ENCODE peak calls at places on chromosomes 5 and 9, in six cellular contexts. One of them, this sample, is unnamed.

GRCh38 chr5:141657937-141658545 is 6.8 kb upstream of the FCHSD1 start:
- DNase-seq in fibroblast of the aortic adventitia: peak
- DNase-seq in mucosa of descending colon: no peak
- DNase-seq in neural progenitor cell: no peak
- DNase-seq in H9: no peak
- DNase-seq in heart left ventricle: no peak
- DNase-seq in this sample: no peak

GRCh38 chr5:10317825-10318682 is 10.4 kb upstream of the CMBL start:
- DNase-seq in fibroblast of the aortic adventitia: no peak
- DNase-seq in mucosa of descending colon: no peak
- DNase-seq in neural progenitor cell: no peak
- DNase-seq in heart left ventricle: no peak
- DNase-seq in H9: no peak
- DNase-seq in this sample: no peak

GRCh38 chr5:181160144-181160754 is 12.9 kb downstream of the OR2V2 start:
- DNase-seq in fibroblast of the aortic adventitia: peak
- DNase-seq in heart left ventricle: peak
- DNase-seq in mucosa of descending colon: peak
- DNase-seq in H9: peak
- DNase-seq in neural progenitor cell: peak
- DNase-seq in this sample: peak

GRCh38 chr9:86257406-86257805 is 2.1 kb downstream of the C9orf153 start:
- DNase-seq in fibroblast of the aortic adventitia: no peak
- DNase-seq in heart left ventricle: peak
- DNase-seq in neural progenitor cell: no peak
- DNase-seq in mucosa of descending colon: no peak
- DNase-seq in H9: no peak
- DNase-seq in this sample: no peak

GRCh38 chr9:31210982-31211570 is 1173.4 kb upstream of the ACO1 start:
- DNase-seq in fibroblast of the aortic adventitia: peak
- DNase-seq in mucosa of descending colon: no peak
- DNase-seq in H9: peak
- DNase-seq in heart left ventricle: no peak
- DNase-seq in neural progenitor cell: peak
- DNase-seq in this sample: peak

GRCh38 chr9:112074250-112075008 is 100.7 kb downstream of the SUSD1 start:
- DNase-seq in neural progenitor cell: peak
- DNase-seq in fibroblast of the aortic adventitia: peak
- DNase-seq in H9: peak
- DNase-seq in mucosa of descending colon: no peak
- DNase-seq in heart left ventricle: peak
- DNase-seq in this sample: peak

GRCh38 chr5:39117401-39117800 is 43.2 kb upstream of the RICTOR start:
- DNase-seq in fibroblast of the aortic adventitia: no peak
- DNase-seq in mucosa of descending colon: no peak
- DNase-seq in heart left ventricle: no peak
- DNase-seq in neural progenitor cell: no peak
- DNase-seq in H9: no peak
- DNase-seq in this sample: no peak

GRCh38 chr5:154465169-154465568 is 12.9 kb downstream of the HAND1 start:
- DNase-seq in fibroblast of the aortic adventitia: peak
- DNase-seq in heart left ventricle: no peak
- DNase-seq in H9: no peak
- DNase-seq in mucosa of descending colon: no peak
- DNase-seq in neural progenitor cell: no peak
- DNase-seq in this sample: no peak

GRCh38 chr5:123500476-123500875 is 11.5 kb upstream of the CSNK1G3 start:
- DNase-seq in neural progenitor cell: no peak
- DNase-seq in heart left ventricle: no peak
- DNase-seq in fibroblast of the aortic adventitia: no peak
- DNase-seq in mucosa of descending colon: no peak
- DNase-seq in H9: no peak
- DNase-seq in this sample: no peak

GRCh38 chr5:2753452-2754409 is 2.3 kb upstream of the IRX2 start:
- DNase-seq in neural progenitor cell: peak
- DNase-seq in mucosa of descending colon: no peak
- DNase-seq in heart left ventricle: no peak
- DNase-seq in fibroblast of the aortic adventitia: no peak
- DNase-seq in H9: no peak
- DNase-seq in this sample: no peak

GRCh38 chr9:89853931-89854330 is 249.1 kb downstream of the GADD45G start:
- DNase-seq in fibroblast of the aortic adventitia: no peak
- DNase-seq in neural progenitor cell: no peak
- DNase-seq in mucosa of descending colon: no peak
- DNase-seq in H9: peak
- DNase-seq in heart left ventricle: no peak
- DNase-seq in this sample: no peak

GRCh38 chr9:35835766-35836165 is 6.7 kb downstream of the TMEM8B start:
- DNase-seq in heart left ventricle: no peak
- DNase-seq in fibroblast of the aortic adventitia: no peak
- DNase-seq in neural progenitor cell: no peak
- DNase-seq in H9: no peak
- DNase-seq in mucosa of descending colon: no peak
- DNase-seq in this sample: no peak

GRCh38 chr9:103183569-103184191 is 188.5 kb downstream of the CYLC2 start:
- DNase-seq in neural progenitor cell: no peak
- DNase-seq in H9: peak
- DNase-seq in fibroblast of the aortic adventitia: no peak
- DNase-seq in mucosa of descending colon: no peak
- DNase-seq in heart left ventricle: peak
- DNase-seq in this sample: no peak

GRCh38 chr5:159393854-159394274 is 63.6 kb upstream of the IL12B start:
- DNase-seq in heart left ventricle: no peak
- DNase-seq in H9: no peak
- DNase-seq in neural progenitor cell: no peak
- DNase-seq in fibroblast of the aortic adventitia: no peak
- DNase-seq in mucosa of descending colon: no peak
- DNase-seq in this sample: no peak

GRCh38 chr9:125822160-125822559 is 75.0 kb downstream of the PBX3 start:
- DNase-seq in H9: no peak
- DNase-seq in mucosa of descending colon: no peak
- DNase-seq in neural progenitor cell: no peak
- DNase-seq in fibroblast of the aortic adventitia: peak
- DNase-seq in heart left ventricle: no peak
- DNase-seq in this sample: no peak

GRCh38 chr5:157303667-157304327 is 37.9 kb downstream of the CYFIP2 start:
- DNase-seq in fibroblast of the aortic adventitia: no peak
- DNase-seq in H9: peak
- DNase-seq in neural progenitor cell: peak
- DNase-seq in heart left ventricle: peak
- DNase-seq in mucosa of descending colon: no peak
- DNase-seq in this sample: peak

GRCh38 chr5:61674403-61674802 is 342.3 kb downstream of the ZSWIM6 start:
- DNase-seq in H9: no peak
- DNase-seq in heart left ventricle: no peak
- DNase-seq in neural progenitor cell: no peak
- DNase-seq in fibroblast of the aortic adventitia: no peak
- DNase-seq in mucosa of descending colon: peak
- DNase-seq in this sample: no peak

GRCh38 chr5:61678966-61679365 is 346.9 kb downstream of the ZSWIM6 start:
- DNase-seq in heart left ventricle: no peak
- DNase-seq in mucosa of descending colon: peak
- DNase-seq in neural progenitor cell: peak
- DNase-seq in fibroblast of the aortic adventitia: no peak
- DNase-seq in H9: peak
- DNase-seq in this sample: no peak

GRCh38 chr5:61677220-61677619 is 345.2 kb downstream of the ZSWIM6 start:
- DNase-seq in neural progenitor cell: no peak
- DNase-seq in fibroblast of the aortic adventitia: no peak
- DNase-seq in heart left ventricle: no peak
- DNase-seq in H9: no peak
- DNase-seq in mucosa of descending colon: no peak
- DNase-seq in this sample: no peak

GRCh38 chr5:61673007-61673735 is 341.1 kb downstream of the ZSWIM6 start:
- DNase-seq in H9: no peak
- DNase-seq in heart left ventricle: no peak
- DNase-seq in fibroblast of the aortic adventitia: peak
- DNase-seq in neural progenitor cell: peak
- DNase-seq in mucosa of descending colon: peak
- DNase-seq in this sample: no peak

GRCh38 chr5:61675015-61675692 is 343.1 kb downstream of the ZSWIM6 start:
- DNase-seq in heart left ventricle: no peak
- DNase-seq in neural progenitor cell: peak
- DNase-seq in H9: peak
- DNase-seq in mucosa of descending colon: peak
- DNase-seq in fibroblast of the aortic adventitia: no peak
- DNase-seq in this sample: no peak
- TF ChIP-seq CTCF in heart left ventricle: no peak
- TF ChIP-seq CTCF in neural progenitor cell: peak
- TF ChIP-seq CTCF in H9: peak
- TF ChIP-seq CTCF in mucosa of descending colon: no peak
- TF ChIP-seq CTCF in fibroblast of the aortic adventitia: no peak
- TF ChIP-seq CTCF in this sample: no peak

GRCh38 chr5:77218263-77218662 is 7.8 kb downstream of the PDE8B start:
- DNase-seq in H9: no peak
- DNase-seq in neural progenitor cell: peak
- DNase-seq in heart left ventricle: no peak
- DNase-seq in mucosa of descending colon: no peak
- DNase-seq in fibroblast of the aortic adventitia: no peak
- DNase-seq in this sample: no peak
- TF ChIP-seq CTCF in H9: peak
- TF ChIP-seq CTCF in neural progenitor cell: peak
- TF ChIP-seq CTCF in heart left ventricle: no peak
- TF ChIP-seq CTCF in mucosa of descending colon: no peak
- TF ChIP-seq CTCF in fibroblast of the aortic adventitia: no peak
- TF ChIP-seq CTCF in this sample: peak

DNA sequence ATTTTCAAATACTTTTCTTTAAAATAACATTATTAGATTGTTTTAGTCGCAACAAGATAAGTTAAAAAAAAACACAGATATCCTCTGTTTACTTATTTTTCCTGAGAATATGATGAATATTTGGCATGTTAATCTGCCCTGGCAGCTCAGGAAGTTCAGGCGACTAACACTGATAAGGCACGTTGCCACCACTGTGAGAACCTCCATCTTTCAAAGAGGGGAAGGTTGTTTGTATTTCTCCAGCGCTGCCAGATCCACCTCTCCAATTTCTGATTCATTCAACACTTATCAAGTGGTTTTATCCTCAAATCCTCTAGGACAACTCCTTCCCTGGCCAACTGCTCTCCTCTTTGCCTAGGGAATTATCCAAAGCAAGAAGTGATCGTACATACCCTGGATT is 21.8 kb downstream of the CTNNAL1 start:
- DNase-seq in fibroblast of the aortic adventitia: peak
- DNase-seq in H9: no peak
- DNase-seq in neural progenitor cell: no peak
- DNase-seq in mucosa of descending colon: no peak
- DNase-seq in heart left ventricle: no peak
- DNase-seq in this sample: no peak
- TF ChIP-seq CTCF in fibroblast of the aortic adventitia: no peak
- TF ChIP-seq CTCF in H9: no peak
- TF ChIP-seq CTCF in neural progenitor cell: no peak
- TF ChIP-seq CTCF in mucosa of descending colon: no peak
- TF ChIP-seq CTCF in heart left ventricle: no peak
- TF ChIP-seq CTCF in this sample: no peak

GRCh38 chr9:107999890-108000289 is 510.3 kb upstream of the KLF4 start:
- DNase-seq in heart left ventricle: no peak
- DNase-seq in neural progenitor cell: no peak
- DNase-seq in fibroblast of the aortic adventitia: peak
- DNase-seq in mucosa of descending colon: peak
- DNase-seq in H9: no peak
- DNase-seq in this sample: no peak
- TF ChIP-seq CTCF in heart left ventricle: no peak
- TF ChIP-seq CTCF in neural progenitor cell: no peak
- TF ChIP-seq CTCF in fibroblast of the aortic adventitia: no peak
- TF ChIP-seq CTCF in mucosa of descending colon: no peak
- TF ChIP-seq CTCF in H9: no peak
- TF ChIP-seq CTCF in this sample: no peak